ENCODE peak calls at places on chromosomes 11 and 22, in ten cellular contexts. W is body of pancreas, L is transverse colon, X is ovary, M is tibial nerve, S is stomach, T is esophagus squamous epithelium, O is right lobe of liver, C is H1, N is NB4. V is an unnamed sample.

GRCh38 chr11:33329705-33330329 is 72.6 kb downstream of the HIPK3 start:
- DNase-seq in W (peak), L (peak), X (no peak), M (no peak), S (peak), T (no peak), O (no peak), C (no peak), N (peak), V (peak)

GRCh38 chr11:488062-488461 is 19.0 kb downstream of the RNH1 start:
- DNase-seq in W (no peak), L (no peak), X (no peak), M (no peak), S (no peak), T (no peak), O (no peak), C (no peak), N (no peak), V (no peak)

GRCh38 chr11:114354076-114354475 is 46.2 kb downstream of the C11orf71 start:
- DNase-seq in W (no peak), L (no peak), X (no peak), M (no peak), S (no peak), T (no peak), O (no peak), C (no peak), N (no peak), V (no peak)

GRCh38 chr11:2203440-2204259 is 32.0 kb upstream of the TH start:
- DNase-seq in W (peak), L (peak), X (peak), M (no peak), S (peak), T (no peak), O (peak), C (no peak), N (no peak), V (no peak)

GRCh38 chr11:63462126-63462525 is 28.8 kb downstream of the PLAAT5 start:
- DNase-seq in W (no peak), L (no peak), X (no peak), M (no peak), S (no peak), T (no peak), O (no peak), C (no peak), N (peak), V (no peak)

GRCh38 chr11:80872116-80872728 is 1431.4 kb upstream of the TENM4 start:
- DNase-seq in W (no peak), L (no peak), X (no peak), M (no peak), S (no peak), T (no peak), O (no peak), C (no peak), N (no peak), V (no peak)

GRCh38 chr11:79437274-79437980 is 3.4 kb downstream of the TENM4 start:
- DNase-seq in W (peak), L (peak), X (peak), M (peak), S (peak), T (no peak), O (peak), C (peak), N (no peak), V (peak)

GRCh38 chr22:28217277-28217676 is 298.2 kb upstream of the PITPNB start:
- DNase-seq in W (no peak), L (no peak), X (no peak), M (no peak), S (no peak), T (no peak), O (no peak), C (no peak), N (no peak), V (no peak)

GRCh38 chr11:121681536-121681935 is 228.8 kb upstream of the SORL1-AS1 start:
- DNase-seq in W (no peak), L (no peak), X (no peak), M (no peak), S (no peak), T (no peak), O (no peak), C (no peak), N (no peak), V (no peak)

GRCh38 chr22:39502109-39502788 is at the start of gene MIEF1:
- DNase-seq in W (peak), L (peak), X (peak), M (peak), S (peak), T (peak), O (peak), C (peak), N (peak), V (peak)

GRCh38 chr22:20953668-20954500 is 13.2 kb upstream of the AIFM3 start:
- DNase-seq in W (peak), L (no peak), X (no peak), M (no peak), S (no peak), T (no peak), O (peak), C (no peak), N (peak), V (peak)

GRCh38 chr11:128772814-128773213 is 78.9 kb downstream of the FLI1 start:
- DNase-seq in W (peak), L (peak), X (no peak), M (no peak), S (peak), T (no peak), O (peak), C (no peak), N (no peak), V (no peak)

GRCh38 chr11:10809373-10810199 is 860 bp upstream of the EIF4G2 start:
- DNase-seq in W (no peak), L (peak), X (no peak), M (peak), S (no peak), T (no peak), O (peak), C (peak), N (no peak), V (no peak)

GRCh38 chr22:45590262-45590661 is 81.4 kb upstream of the ATXN10 start:
- DNase-seq in W (no peak), L (no peak), X (no peak), M (no peak), S (no peak), T (no peak), O (no peak), C (no peak), N (no peak), V (no peak)

GRCh38 chr11:44633641-44634040 is 68.2 kb downstream of the CD82 start:
- DNase-seq in W (no peak), L (no peak), X (no peak), M (no peak), S (no peak), T (no peak), O (no peak), C (peak), N (no peak), V (no peak)

GRCh38 chr11:96338910-96339703 is 3.9 kb downstream of the MAML2 start:
- DNase-seq in W (no peak), L (peak), X (peak), M (no peak), S (no peak), T (no peak), O (peak), C (no peak), N (peak), V (no peak)

GRCh38 chr11:120658071-120658423 is 146.5 kb downstream of the GRIK4 start:
- DNase-seq in W (no peak), L (no peak), X (no peak), M (no peak), S (no peak), T (no peak), O (no peak), C (no peak), N (peak), V (no peak)

GRCh38 chr22:43921361-43921760 is 2.2 kb upstream of the PNPLA3 start:
- DNase-seq in W (no peak), L (no peak), X (no peak), M (no peak), S (no peak), T (no peak), O (peak), C (no peak), N (peak), V (no peak)

GRCh38 chr11:36098046-36098445 is 154.2 kb downstream of the LDLRAD3 start:
- DNase-seq in W (no peak), L (no peak), X (peak), M (no peak), S (no peak), T (no peak), O (no peak), C (no peak), N (no peak), V (no peak)

GRCh38 chr11:68954970-68955958 is 25.5 kb downstream of the MRGPRD start:
- DNase-seq in W (peak), L (peak), X (peak), M (no peak), S (peak), T (no peak), O (no peak), C (peak), N (peak), V (peak)

GRCh38 chr11:95231126-95231880 is at the start of gene SESN3:
- DNase-seq in W (peak), L (peak), X (peak), M (peak), S (peak), T (peak), O (peak), C (peak), N (peak), V (peak)

GRCh38 chr11:6892400-6892799 is at the start of gene OR2D2:
- DNase-seq in W (no peak), L (no peak), X (no peak), M (no peak), S (no peak), T (no peak), O (no peak), C (no peak), N (no peak), V (no peak)

GRCh38 chr22:29156507-29156906 is 49.2 kb upstream of the EMID1 start:
- DNase-seq in W (no peak), L (no peak), X (peak), M (no peak), S (no peak), T (no peak), O (no peak), C (peak), N (peak), V (no peak)

GRCh38 chr11:60872124-60872951 is 5.0 kb downstream of the ZP1 start:
- DNase-seq in W (peak), L (peak), X (no peak), M (peak), S (peak), T (no peak), O (no peak), C (no peak), N (peak), V (no peak)

GRCh38 chr11:129117595-129118350 is 74.4 kb downstream of the ARHGAP32 start:
- DNase-seq in W (peak), L (peak), X (no peak), M (no peak), S (peak), T (no peak), O (no peak), C (no peak), N (peak), V (peak)

GRCh38 chr11:68372114-68372513 is 59.7 kb downstream of the LRP5 start:
- DNase-seq in W (no peak), L (no peak), X (no peak), M (no peak), S (no peak), T (no peak), O (no peak), C (no peak), N (no peak), V (no peak)

GRCh38 chr11:118635237-118635591 is 27.8 kb downstream of the PHLDB1 start:
- DNase-seq in W (peak), L (no peak), X (no peak), M (no peak), S (no peak), T (no peak), O (no peak), C (no peak), N (no peak), V (peak)

GRCh38 chr11:17578296-17578695 is 31.2 kb downstream of the OTOG start:
- DNase-seq in W (no peak), L (no peak), X (no peak), M (no peak), S (peak), T (no peak), O (no peak), C (peak), N (no peak), V (no peak)
- TF ChIP-seq POLR2A in W (no peak), L (no peak), X (no peak), M (no peak), S (no peak), T (no peak), O (no peak), C (no peak), N (no peak), V (no peak)

GRCh38 chr11:72573380-72573949 is 100.8 kb downstream of the PDE2A start:
- DNase-seq in W (peak), L (peak), X (no peak), M (no peak), S (no peak), T (no peak), O (peak), C (peak), N (peak), V (no peak)
- TF ChIP-seq CTCF in W (peak), L (peak), X (no peak), M (peak), S (peak), T (peak), O (peak), C (peak), N (peak), V (no peak)

DNA sequence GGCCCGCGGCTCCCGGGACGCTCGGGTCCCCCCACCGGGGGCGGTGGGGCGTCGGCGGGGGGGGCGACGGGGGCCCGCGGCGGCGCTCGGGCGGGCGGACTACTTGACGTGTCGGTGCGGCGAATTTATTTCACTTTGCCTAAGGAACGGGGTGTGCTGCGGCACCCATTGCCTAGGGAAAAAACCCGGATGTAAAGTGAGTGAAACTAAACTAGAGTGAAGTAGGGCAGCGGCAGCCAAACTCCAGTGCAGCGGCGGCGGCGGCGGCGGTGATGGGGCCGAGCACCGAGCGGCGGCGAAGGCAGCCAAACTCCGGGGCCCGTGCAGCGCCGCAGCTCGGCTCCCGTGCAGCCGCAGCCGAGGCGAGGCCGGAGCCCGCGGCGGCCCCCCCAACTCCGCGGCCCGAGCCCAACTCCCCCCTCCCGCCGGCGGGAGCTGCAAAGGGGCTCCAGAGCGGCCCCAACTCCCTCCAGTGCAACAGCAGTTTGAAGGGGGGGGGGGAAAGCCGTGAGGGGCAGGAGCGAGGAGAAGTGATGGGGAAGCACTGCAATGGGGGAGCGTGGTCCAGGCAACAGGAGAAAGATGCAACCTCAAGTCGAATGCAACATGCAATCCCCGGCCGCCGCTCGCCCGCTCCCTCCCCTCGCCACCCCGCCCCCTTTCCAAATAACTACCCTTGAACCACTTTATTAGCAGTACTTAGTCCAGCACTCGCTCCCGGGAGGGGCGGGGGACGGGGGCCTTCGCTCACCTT is 647 bp upstream of the PHF21A start:
- DNase-seq in W (peak), L (peak), X (peak), M (peak), S (peak), T (no peak), O (peak), C (peak), N (peak), V (peak)
- TF ChIP-seq POLR2A in W (peak), L (peak), X (peak), M (no peak), S (no peak), T (no peak), O (peak), C (no peak), N (peak), V (peak)

GRCh38 chr11:57638811-57639320 is 10.8 kb downstream of the YPEL4 start:
- DNase-seq in W (no peak), L (no peak), X (peak), M (no peak), S (no peak), T (no peak), O (no peak), C (no peak), N (no peak), V (no peak)

GRCh38 chr11:57641011-57641410 is 8.7 kb downstream of the YPEL4 start:
- DNase-seq in W (peak), L (no peak), X (peak), M (no peak), S (no peak), T (no peak), O (no peak), C (no peak), N (peak), V (no peak)

GRCh38 chr11:57641426-57641825 is 8.3 kb downstream of the YPEL4 start:
- DNase-seq in W (no peak), L (no peak), X (no peak), M (no peak), S (no peak), T (no peak), O (no peak), C (no peak), N (peak), V (no peak)

GRCh38 chr11:57639321-57640067 is 10.2 kb downstream of the YPEL4 start:
- DNase-seq in W (peak), L (no peak), X (peak), M (no peak), S (no peak), T (no peak), O (peak), C (peak), N (peak), V (no peak)

DNA sequence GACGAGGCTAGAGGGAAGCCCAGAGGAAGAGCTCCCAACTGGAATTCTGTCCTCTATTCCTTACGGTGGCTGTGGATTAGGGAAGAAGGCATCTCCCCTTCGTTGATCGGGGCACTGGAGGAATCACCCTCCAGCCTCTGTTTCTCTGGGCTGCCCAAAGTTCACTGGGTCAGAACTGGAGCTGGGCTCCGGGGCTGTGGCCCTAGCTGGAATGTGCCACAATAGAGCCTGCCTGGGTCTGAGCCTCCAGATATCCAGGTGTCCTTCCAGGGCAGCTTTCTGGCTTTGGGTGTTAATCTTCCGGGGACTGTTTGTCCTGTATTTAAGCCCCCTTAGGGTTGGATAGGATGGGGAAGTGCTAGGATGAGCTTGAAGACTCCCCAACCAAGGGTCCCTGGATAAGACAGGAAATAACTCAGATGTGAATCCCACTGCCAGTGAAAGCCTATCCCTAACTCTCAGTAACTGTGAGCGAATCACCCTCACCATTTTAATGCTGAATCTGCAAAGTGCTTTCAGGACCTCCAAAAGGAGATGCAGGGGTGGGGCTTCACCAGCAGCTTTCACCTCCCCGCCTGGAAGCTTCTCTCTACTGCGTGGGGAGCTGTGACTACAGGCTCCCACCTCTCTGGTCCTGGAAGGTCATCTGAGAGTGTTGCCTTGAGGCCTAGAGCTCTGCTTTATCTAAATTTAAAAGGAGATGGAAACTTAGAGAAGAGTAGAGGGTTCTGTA is 9.5 kb downstream of the YPEL4 start:
- DNase-seq in W (no peak), L (no peak), X (no peak), M (no peak), S (no peak), T (no peak), O (no peak), C (no peak), N (no peak), V (no peak)
- TF ChIP-seq CTCF in W (no peak), L (no peak), X (no peak), M (no peak), S (no peak), T (no peak), O (no peak), C (no peak), N (no peak), V (no peak)

DNA sequence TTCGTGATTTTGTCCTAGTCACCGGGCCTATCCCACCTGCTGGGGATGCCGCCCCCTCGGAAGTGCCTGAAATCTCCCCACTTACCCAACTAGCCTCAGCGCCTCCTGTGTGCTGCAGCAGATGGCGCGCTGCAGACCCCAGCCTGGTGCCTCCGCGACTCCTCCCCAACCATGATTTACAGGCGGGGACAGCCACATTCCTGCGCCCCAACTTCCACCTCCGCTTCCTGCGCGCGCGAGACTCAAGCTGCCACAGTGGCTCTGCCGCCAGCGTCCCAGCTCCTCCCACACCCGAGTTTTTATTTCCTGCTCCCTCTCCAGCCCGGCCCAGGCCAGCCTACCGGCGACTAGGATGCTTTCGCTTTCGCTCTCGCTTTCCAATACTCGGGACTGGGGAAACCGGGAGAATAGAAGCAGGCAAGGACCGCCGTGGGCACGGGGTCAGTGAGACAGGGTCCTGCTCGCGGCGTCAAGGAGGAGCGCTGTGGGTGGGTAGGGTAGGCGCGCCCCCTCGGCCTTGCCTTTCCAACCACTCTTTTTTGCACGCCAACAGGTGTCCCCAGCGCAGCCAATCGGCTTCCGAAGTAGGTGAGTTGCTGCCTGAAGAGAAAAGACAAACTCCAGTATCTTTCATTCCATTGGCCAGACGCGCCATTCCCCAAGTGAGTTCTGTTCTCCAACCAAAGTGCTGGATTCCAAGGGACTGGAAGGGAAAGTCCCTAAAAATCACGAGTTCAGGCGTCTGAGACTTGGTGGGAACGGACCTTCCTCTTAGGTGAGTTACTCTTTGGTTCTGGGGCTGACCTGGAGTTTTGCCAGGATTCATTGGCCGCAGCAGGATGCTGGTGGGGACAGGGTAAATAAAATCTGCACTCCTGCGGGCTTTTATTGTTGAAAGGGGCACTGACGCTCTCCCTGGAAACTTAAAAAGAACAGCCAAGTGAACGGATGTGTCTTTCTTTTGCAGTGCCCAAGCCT is at the start of gene FAM111A:
- DNase-seq in W (peak), L (peak), X (peak), M (peak), S (peak), T (peak), O (peak), C (peak), N (peak), V (peak)
- TF ChIP-seq POLR2A in W (peak), L (peak), X (no peak), M (peak), S (no peak), T (no peak), O (peak), C (peak), N (no peak), V (peak)

V was measured in prostate gland.